ENCODE peak calls at places on chromosomes 3 and 15, in five cellular contexts. U, M, I, A and S are unnamed samples.
A peak's percentile ranks its signal among the peaks of the same experiment; 100 is the strongest.

GRCh38 chr3:127915937-127916480 is 977 bp downstream of the KBTBD12 start:
- DNase-seq in U (no peak), M (no peak), I (no peak), A (no peak), S (no peak)

GRCh38 chr3:59769132-59769531 is 719.3 kb upstream of the CFAP20DC start:
- DNase-seq in U (no peak), M (no peak), I (no peak), A (no peak), S (no peak)

GRCh38 chr3:147987549-147987948 is 578.4 kb downstream of the ZIC1 start:
- DNase-seq in U (no peak), M (no peak), I (no peak), A (no peak), S (no peak)

GRCh38 chr15:85331666-85332261 is 48.6 kb upstream of the AKAP13 start:
- DNase-seq in U (peak; percentile 44), M (no peak), I (no peak), A (peak; percentile 9), S (no peak)

GRCh38 chr15:33735637-33736247 is 232.6 kb upstream of the CHRM5 start:
- DNase-seq in U (peak; percentile 36), M (no peak), I (no peak), A (no peak), S (no peak)

GRCh38 chr3:151918253-151919029 is 45.0 kb downstream of the SUCNR1 start:
- DNase-seq in U (peak; percentile 73), M (no peak), I (no peak), A (peak; percentile 59), S (no peak)

GRCh38 chr3:106673926-106674569 is 703.2 kb upstream of the CCDC54 start:
- DNase-seq in U (peak; percentile 25), M (no peak), I (no peak), A (no peak), S (no peak)

GRCh38 chr3:115623414-115623868 is at the start of gene GAP43:
- DNase-seq in U (peak; percentile 84), M (no peak), I (no peak), A (peak; percentile 77), S (no peak)

GRCh38 chr3:40593351-40593750 is 68.6 kb downstream of the ZNF621 start:
- DNase-seq in U (peak; percentile 20), M (no peak), I (no peak), A (no peak), S (no peak)

GRCh38 chr15:62519900-62520299 is 354.8 kb upstream of the C2CD4B start:
- DNase-seq in U (no peak), M (no peak), I (no peak), A (no peak), S (no peak)

GRCh38 chr15:43518073-43518761 is 809 bp downstream of the MAP1A start:
- DNase-seq in U (no peak), M (no peak), I (peak; percentile 75), A (peak; percentile 37), S (no peak)

GRCh38 chr3:111903067-111903511 is 44.0 kb downstream of the PHLDB2 start:
- DNase-seq in U (peak; percentile 85), M (no peak), I (no peak), A (peak; percentile 47), S (no peak)

GRCh38 chr3:113079532-113079931 is 88.7 kb downstream of the GTPBP8 start:
- DNase-seq in U (no peak), M (no peak), I (no peak), A (no peak), S (no peak)

GRCh38 chr3:107824822-107825371 is 265.9 kb downstream of the CD47 start:
- DNase-seq in U (no peak), M (no peak), I (no peak), A (no peak), S (no peak)